ENCODE peak calls at places on chromosomes 13 and 19, in five cellular contexts. O, R, Z, N and M are unnamed samples.

GRCh38 chr13:85659493-85659892 is 139.7 kb downstream of the SLITRK6 start:
- DNase-seq in O (peak), N (no peak), R (no peak), Z (no peak), M (peak)

GRCh38 chr19:48964205-48965032 is 690 bp upstream of the FTL start:
- DNase-seq in N (peak), Z (no peak), R (peak), O (peak), M (no peak)

GRCh38 chr13:109672545-109672944 is 113.8 kb downstream of the IRS2 start:
- DNase-seq in N (no peak), O (no peak), Z (no peak), R (no peak), M (no peak)

GRCh38 chr13:42486711-42487198 is 87.2 kb upstream of the TNFSF11 start:
- DNase-seq in O (peak), Z (peak), N (peak), R (peak), M (peak)

GRCh38 chr19:10111405-10111811 is at the start of gene P2RY11:
- DNase-seq in R (no peak), Z (no peak), N (no peak), O (no peak), M (no peak)

GRCh38 chr19:58317481-58318072 is 9.2 kb upstream of the ZSCAN22 start:
- DNase-seq in Z (peak), O (peak), R (peak), N (peak), M (peak)

GRCh38 chr13:44075113-44075512 is 195.4 kb downstream of the LACC1 start:
- DNase-seq in R (no peak), Z (no peak), O (no peak), N (no peak), M (no peak)

GRCh38 chr19:932647-933552 is 7.1 kb downstream of the ARID3A start:
- DNase-seq in R (peak), O (peak), Z (no peak), N (peak), M (peak)

GRCh38 chr13:48496796-48497195 is 36.1 kb downstream of the RCBTB2 start:
- DNase-seq in Z (no peak), R (no peak), O (no peak), N (no peak), M (no peak)

GRCh38 chr13:37869506-37869755 is 141 bp downstream of the TRPC4 start:
- DNase-seq in O (no peak), Z (no peak), R (no peak), N (no peak), M (no peak)

GRCh38 chr19:7676854-7677253 is at the start of gene MCEMP1:
- DNase-seq in R (no peak), O (no peak), Z (no peak), N (no peak), M (no peak)

GRCh38 chr19:4795400-4795799 is 3.9 kb downstream of the FEM1A start:
- DNase-seq in R (no peak), O (peak), N (no peak), Z (no peak), M (no peak)

GRCh38 chr13:30110301-30111070 is 196.9 kb downstream of the KATNAL1 start:
- DNase-seq in Z (no peak), O (no peak), R (no peak), N (no peak), M (no peak)

GRCh38 chr19:53057904-53058579 is 13.5 kb downstream of the ERVV-2 start:
- DNase-seq in Z (no peak), R (no peak), O (peak), N (no peak), M (no peak)

GRCh38 chr19:15812059-15812722 is 3.3 kb downstream of the OR10H1 start:
- DNase-seq in N (no peak), Z (no peak), R (no peak), O (peak), M (no peak)

GRCh38 chr13:31982540-31982939 is 49.0 kb upstream of the FRY start:
- DNase-seq in O (peak), N (peak), R (peak), Z (peak), M (peak)

GRCh38 chr19:13163609-13164364 is 13.6 kb downstream of the IER2 start:
- DNase-seq in O (peak), Z (peak), R (peak), N (peak), M (no peak)

DNA sequence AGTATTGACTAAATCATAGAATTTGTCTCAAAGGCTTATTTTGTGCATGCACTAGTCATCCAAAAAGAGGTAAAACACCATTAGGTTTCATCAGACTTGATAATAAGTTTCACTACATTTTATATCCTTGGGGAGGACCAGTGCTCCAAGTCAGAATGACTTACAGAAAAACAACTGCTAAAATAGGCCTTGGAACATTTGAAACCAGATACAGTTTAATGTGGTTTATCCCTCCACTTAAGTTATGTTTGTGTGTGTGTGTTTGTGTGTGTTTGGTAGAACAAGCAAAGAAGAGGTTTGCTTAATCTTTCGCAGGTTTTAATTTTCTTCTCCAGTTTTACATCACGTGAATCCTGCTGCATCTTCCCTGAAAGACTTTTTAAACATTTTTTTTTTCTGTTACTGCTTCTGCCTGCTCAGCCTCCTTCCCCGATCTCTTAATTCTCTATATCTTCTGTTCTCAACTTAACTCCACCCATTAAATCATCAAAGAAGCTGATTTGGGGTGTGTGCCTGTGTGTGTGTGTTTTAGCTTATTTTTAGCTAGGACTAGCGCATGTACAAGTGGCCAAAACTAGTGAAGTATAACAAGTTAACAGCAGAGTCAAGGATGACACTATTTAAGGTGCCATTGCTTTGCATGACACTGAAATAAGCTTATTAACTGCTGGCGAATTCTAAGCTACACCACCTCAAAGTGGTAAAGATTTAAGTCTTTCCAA is 570.7 kb downstream of the PCDH9 start:
- DNase-seq in R (peak), O (no peak), N (no peak), Z (no peak), M (no peak)
- H3K4me3 ChIP-seq in R (no peak), O (no peak), N (no peak), Z (no peak), M (no peak)

GRCh38 chr13:105878119-105878518 is 657.3 kb downstream of the EFNB2 start:
- DNase-seq in Z (peak), N (no peak), R (no peak), O (no peak), M (no peak)
- TF ChIP-seq CTCF in Z (no peak), N (no peak), R (no peak), O (no peak), M (no peak)

GRCh38 chr19:50826492-50827240 is 3.1 kb upstream of the KLK1 start:
- DNase-seq in Z (no peak), N (no peak), R (no peak), O (no peak), M (no peak)
- H3K4me3 ChIP-seq in Z (no peak), N (no peak), R (no peak), O (no peak), M (no peak)

GRCh38 chr13:107788464-107789165 is 426.7 kb downstream of the LIG4 start:
- DNase-seq in R (no peak), N (no peak), Z (no peak), O (no peak), M (no peak)
- TF ChIP-seq CTCF in R (no peak), N (no peak), Z (no peak), O (no peak), M (no peak)

GRCh38 chr19:54792814-54793213 is 10.6 kb upstream of the KIR2DL4 start:
- DNase-seq in R (no peak), Z (no peak), N (no peak), O (no peak), M (no peak)
- H3K4me3 ChIP-seq in R (no peak), Z (no peak), N (no peak), O (no peak), M (no peak)

GRCh38 chr13:105904034-105904742 is 631.3 kb downstream of the EFNB2 start:
- DNase-seq in Z (no peak), N (no peak), R (no peak), O (peak), M (no peak)
- TF ChIP-seq CTCF in Z (no peak), N (no peak), R (no peak), O (no peak), M (no peak)

GRCh38 chr19:38523319-38523718 is 89.8 kb downstream of the RYR1 start:
- DNase-seq in N (no peak), O (no peak), R (no peak), Z (no peak), M (no peak)

GRCh38 chr19:38526430-38526829 is 91.3 kb downstream of the MAP4K1 start:
- DNase-seq in O (no peak), Z (no peak), R (no peak), N (no peak), M (no peak)

GRCh38 chr19:38524994-38525634 is 91.6 kb downstream of the RYR1 start:
- DNase-seq in O (no peak), Z (no peak), N (no peak), R (no peak), M (no peak)

GRCh38 chr19:38522915-38523314 is 89.4 kb downstream of the RYR1 start:
- DNase-seq in Z (no peak), N (no peak), R (no peak), O (no peak), M (no peak)

DNA sequence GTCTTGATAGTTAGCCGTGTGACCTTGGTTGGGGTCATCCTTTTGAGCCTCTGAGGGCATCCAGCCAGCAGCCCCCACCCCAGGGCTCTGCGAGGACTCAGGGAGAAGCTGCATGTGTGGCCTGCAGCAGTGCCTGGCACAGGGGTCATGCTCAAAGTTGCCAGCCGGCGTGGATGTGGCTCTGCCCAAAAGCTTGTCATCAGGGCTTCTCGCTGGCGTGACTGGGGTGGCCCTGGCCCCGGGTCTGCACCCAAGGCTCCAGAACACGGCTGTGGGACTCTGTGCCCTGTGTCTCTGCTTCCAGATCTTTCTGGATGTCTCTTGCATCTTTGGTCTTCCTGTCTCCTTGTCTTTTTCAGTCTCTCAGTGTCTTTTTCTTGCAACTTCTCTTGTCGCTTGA is 90.9 kb downstream of the RYR1 start:
- DNase-seq in Z (no peak), R (no peak), N (no peak), O (no peak), M (no peak)
- H3K4me3 ChIP-seq in Z (no peak), R (no peak), N (no peak), O (no peak), M (no peak)

GRCh38 chr19:44499559-44499958 is 763 bp downstream of the ZNF180 start:
- DNase-seq in Z (no peak), O (no peak), N (no peak), R (no peak), M (no peak)
- TF ChIP-seq CTCF in Z (no peak), O (no peak), N (peak), R (no peak), M (no peak)